ENCODE peak calls at places on chromosomes 5 and 9, in four cellular contexts. T, I, E and V are unnamed samples.

GRCh38 chr5:82419559-82420332 is 141.6 kb upstream of the RPS23 start:
- DNase-seq in T (no peak), I (no peak), E (no peak), V (no peak)

GRCh38 chr9:98147582-98147981 is 28.6 kb upstream of the TRIM14 start:
- DNase-seq in T (no peak), I (no peak), E (no peak), V (no peak)

GRCh38 chr5:142823176-142823575 is 53.0 kb downstream of the ARHGAP26 start:
- DNase-seq in T (no peak), I (no peak), E (no peak), V (no peak)

GRCh38 chr5:58114324-58114723 is 345.6 kb downstream of the PLK2 start:
- DNase-seq in T (no peak), I (no peak), E (peak), V (peak)

GRCh38 chr9:133348763-133349573 is 950 bp downstream of the RPL7A start:
- DNase-seq in T (no peak), I (no peak), E (no peak), V (no peak)

GRCh38 chr5:127697894-127698600 is 5.1 kb upstream of the CCDC192 start:
- DNase-seq in T (peak), I (no peak), E (peak), V (peak)

GRCh38 chr5:44952376-44952775 is 143.6 kb downstream of the MRPS30 start:
- DNase-seq in T (no peak), I (peak), E (peak), V (no peak)

GRCh38 chr9:131682261-131682660 is 57.6 kb downstream of the RAPGEF1 start:
- DNase-seq in T (no peak), I (no peak), E (no peak), V (no peak)

GRCh38 chr5:68460147-68460760 is 244.7 kb downstream of the PIK3R1 start:
- DNase-seq in T (no peak), I (peak), E (peak), V (no peak)

GRCh38 chr5:132056610-132057497 is 3.6 kb upstream of the IL3 start:
- DNase-seq in T (peak), I (no peak), E (no peak), V (no peak)

GRCh38 chr5:86971034-86971511 is 296.6 kb upstream of the RASA1 start:
- DNase-seq in T (no peak), I (no peak), E (no peak), V (peak)

GRCh38 chr9:89038354-89039091 is 47.3 kb downstream of the S1PR3 start:
- DNase-seq in T (no peak), I (no peak), E (peak), V (no peak)

GRCh38 chr5:74075900-74076484 is 450.0 kb downstream of the ARHGEF28 start:
- DNase-seq in T (no peak), I (no peak), E (no peak), V (no peak)

GRCh38 chr9:33135086-33135958 is 31.8 kb downstream of the B4GALT1 start:
- DNase-seq in T (no peak), I (no peak), E (no peak), V (no peak)

GRCh38 chr5:113118298-113118697 is 141.7 kb downstream of the DCP2 start:
- DNase-seq in T (no peak), I (no peak), E (no peak), V (no peak)

GRCh38 chr5:66518753-66519152 is 77.4 kb upstream of the MAST4 start:
- DNase-seq in T (no peak), I (no peak), E (no peak), V (peak)

GRCh38 chr9:100087218-100087617 is 11.6 kb downstream of the ERP44 start:
- DNase-seq in T (no peak), I (no peak), E (peak), V (no peak)

GRCh38 chr5:68047035-68047434 is 168.5 kb upstream of the PIK3R1 start:
- DNase-seq in T (no peak), I (no peak), E (peak), V (no peak)

GRCh38 chr9:116905131-116905724 is 218.1 kb downstream of the TRIM32 start:
- DNase-seq in T (no peak), I (peak), E (no peak), V (no peak)

GRCh38 chr5:98314262-98314661 is 459.2 kb upstream of the RGMB start:
- DNase-seq in T (no peak), I (no peak), E (peak), V (no peak)

GRCh38 chr5:1133510-1134255 is 21.8 kb upstream of the SLC12A7 start:
- DNase-seq in T (no peak), I (no peak), E (no peak), V (no peak)

GRCh38 chr5:1133108-1133507 is 21.2 kb upstream of the SLC12A7 start:
- DNase-seq in T (no peak), I (no peak), E (no peak), V (no peak)

GRCh38 chr5:1132570-1132969 is 20.7 kb upstream of the SLC12A7 start:
- DNase-seq in T (no peak), I (no peak), E (no peak), V (no peak)

GRCh38 chr5:1135696-1136525 is 24.0 kb upstream of the SLC12A7 start:
- DNase-seq in T (no peak), I (no peak), E (no peak), V (no peak)

DNA sequence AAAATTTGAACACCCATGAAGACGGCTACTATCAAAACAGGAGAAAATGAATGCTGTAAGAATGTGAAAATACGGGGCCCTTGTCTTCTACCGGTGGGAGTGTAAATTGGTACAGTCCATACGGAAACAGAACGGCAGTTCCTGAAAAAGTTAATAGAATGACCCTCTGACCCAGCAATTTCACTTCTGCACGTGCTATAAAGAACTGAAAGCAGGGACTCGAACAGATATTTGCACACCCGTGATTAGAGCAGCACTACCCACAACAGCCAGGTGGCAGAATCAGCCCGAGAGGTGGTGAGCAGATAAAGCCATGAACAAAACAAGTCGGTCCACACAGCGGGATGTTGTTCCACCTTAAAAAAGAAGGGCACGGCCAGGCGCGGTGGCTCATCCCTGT is 22.6 kb upstream of the SLC12A7 start:
- DNase-seq in T (peak), I (no peak), E (no peak), V (no peak)
- TF ChIP-seq CTCF in T (peak), I (peak), E (no peak), V (no peak)

DNA sequence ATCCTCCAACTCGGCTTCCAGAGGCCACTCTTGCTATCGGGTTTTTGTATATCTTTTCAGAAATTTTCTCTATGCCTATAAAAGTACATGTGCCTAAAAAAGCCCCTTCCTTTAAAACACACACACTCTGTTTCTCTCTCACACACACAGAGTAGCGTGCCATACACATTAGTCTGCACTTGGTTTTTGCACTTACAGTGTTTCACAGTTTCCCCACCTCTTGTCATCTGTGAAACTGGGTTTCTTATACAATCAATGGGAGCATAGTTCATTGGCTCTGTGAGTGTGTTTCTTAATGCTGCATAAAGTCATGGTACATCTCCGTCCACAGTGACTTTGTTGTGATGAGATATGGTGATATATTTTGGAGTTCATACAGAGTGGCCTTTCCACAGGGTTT is 664 bp upstream of the IGFBPL1 start:
- DNase-seq in T (no peak), I (no peak), E (no peak), V (no peak)
- H3K4me3 ChIP-seq in T (no peak), I (peak), E (no peak), V (no peak)

DNA sequence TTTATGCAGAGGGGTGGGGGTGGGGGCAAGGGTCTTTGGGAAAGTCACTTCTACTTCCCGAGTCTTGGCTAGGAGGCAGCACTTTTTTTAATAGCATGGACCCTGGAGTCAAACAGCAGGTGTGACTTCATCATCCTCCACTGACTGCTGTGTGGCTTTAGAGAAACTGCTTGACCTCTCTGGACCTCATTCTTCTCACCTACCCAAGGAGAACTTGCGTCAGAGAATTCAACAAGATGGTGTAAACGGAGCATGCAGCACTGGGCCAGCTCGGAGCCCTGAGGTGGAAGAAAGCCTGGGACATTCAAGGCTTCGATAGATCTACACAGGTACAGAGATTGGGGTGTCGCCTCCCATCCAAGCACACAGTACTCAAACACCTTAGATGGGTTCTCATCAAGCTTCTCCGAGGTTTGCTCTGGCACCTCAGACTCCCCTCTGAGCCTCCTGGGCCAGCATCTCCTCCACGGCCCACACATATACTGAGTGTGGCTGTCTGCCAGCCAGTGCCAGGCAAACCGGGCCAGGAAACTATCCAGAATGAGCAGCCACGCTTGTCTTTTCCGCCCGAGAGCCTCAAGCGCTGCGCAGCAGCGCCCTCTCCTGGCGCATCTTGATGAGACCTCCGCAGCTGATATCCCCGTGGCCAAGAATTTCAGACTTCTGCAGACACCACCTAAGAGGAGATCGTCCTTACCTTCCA is 4.6 kb upstream of the SLC25A48 start:
- DNase-seq in T (peak), I (peak), E (peak), V (no peak)
- TF ChIP-seq CTCF in T (peak), I (peak), E (peak), V (peak)

GRCh38 chr5:76787237-76787636 is 31.6 kb upstream of the F2RL1 start:
- DNase-seq in T (peak), I (no peak), E (peak), V (no peak)

GRCh38 chr5:76788362-76788761 is 30.5 kb upstream of the F2RL1 start:
- DNase-seq in T (peak), I (no peak), E (no peak), V (no peak)

GRCh38 chr5:76782444-76782843 is 36.4 kb upstream of the F2RL1 start:
- DNase-seq in T (no peak), I (no peak), E (no peak), V (no peak)

GRCh38 chr5:76781775-76782174 is 37.1 kb upstream of the F2RL1 start:
- DNase-seq in T (no peak), I (no peak), E (no peak), V (no peak)

GRCh38 chr5:76785493-76785892 is 33.3 kb upstream of the F2RL1 start:
- DNase-seq in T (no peak), I (no peak), E (no peak), V (peak)
- H3K4me3 ChIP-seq in T (no peak), I (no peak), E (no peak), V (no peak)

DNA sequence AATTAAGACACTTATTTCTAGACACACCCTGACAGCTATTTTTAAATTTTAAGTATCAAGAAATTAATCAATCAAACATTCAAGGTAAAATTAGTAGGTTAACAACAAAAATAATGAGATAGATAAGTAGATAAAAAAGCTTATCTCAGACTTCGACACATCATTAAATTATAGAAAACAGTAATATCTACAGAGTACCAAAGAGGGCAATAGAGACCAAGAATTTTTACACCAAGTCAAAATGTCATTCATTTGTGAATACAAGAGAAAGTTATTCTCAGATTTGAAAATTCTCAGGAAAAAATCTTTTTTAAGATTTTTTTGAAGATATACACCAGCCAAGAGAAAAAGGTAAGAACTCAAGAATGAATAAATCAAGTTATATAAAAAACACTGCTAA is 445.6 kb downstream of the ACTL7B start:
- DNase-seq in T (no peak), I (no peak), E (no peak), V (no peak)
- TF ChIP-seq CTCF in T (no peak), I (no peak), E (no peak), V (no peak)

DNA sequence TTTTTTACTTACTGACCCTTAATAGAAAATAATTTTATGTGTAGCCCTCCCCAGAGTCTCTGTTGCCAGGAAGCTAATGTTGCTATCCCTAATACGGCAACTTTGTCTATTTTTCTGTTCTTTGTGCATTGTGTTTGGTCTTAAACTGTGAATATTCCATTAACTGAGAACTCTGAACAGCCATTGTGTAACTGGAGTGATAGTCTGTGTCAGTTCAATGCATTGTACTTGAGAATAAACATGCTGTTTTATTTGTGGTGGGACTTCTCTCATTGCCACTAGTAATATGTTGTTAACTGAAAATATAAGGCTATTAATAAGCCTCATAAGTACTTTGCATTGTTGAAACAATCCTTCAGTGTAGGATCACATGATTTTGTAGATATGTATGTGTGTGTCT is 278.3 kb upstream of the DMRT1 start:
- DNase-seq in T (no peak), I (no peak), E (no peak), V (no peak)
- H3K4me3 ChIP-seq in T (no peak), I (no peak), E (no peak), V (no peak)

DNA sequence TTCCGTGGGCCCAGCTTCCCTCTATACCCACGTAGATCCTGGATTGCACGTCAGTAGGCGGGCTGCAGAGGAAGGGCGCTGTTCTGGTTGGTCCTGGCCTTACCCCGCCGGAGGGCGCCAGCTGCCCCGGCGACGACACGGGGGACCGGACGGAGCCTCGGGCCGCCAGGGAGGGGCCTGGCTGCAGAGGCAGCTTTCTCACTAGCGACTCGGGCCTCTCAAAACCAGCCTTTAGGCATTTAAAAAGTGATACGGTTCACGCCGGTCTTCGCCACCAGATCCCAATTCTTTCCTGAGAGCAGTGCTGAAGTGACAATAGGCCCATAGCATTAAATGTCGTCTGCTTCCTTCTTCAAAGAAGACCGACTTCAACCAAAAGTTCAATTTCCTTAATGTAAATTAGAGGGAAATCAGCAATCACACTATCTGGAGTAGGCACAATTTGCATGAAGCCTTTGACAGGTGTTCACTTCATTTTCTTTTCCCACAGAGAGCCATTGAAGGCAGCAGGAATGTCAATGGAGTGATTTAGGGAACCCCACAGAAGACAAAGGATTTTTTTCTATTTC is 17.6 kb upstream of the UBE2D2 start:
- DNase-seq in T (peak), I (peak), E (no peak), V (no peak)
- TF ChIP-seq CTCF in T (no peak), I (peak), E (peak), V (no peak)

GRCh38 chr5:157548513-157549282 is 26.9 kb downstream of the ADAM19 start:
- DNase-seq in T (no peak), I (no peak), E (no peak), V (peak)

GRCh38 chr5:157549283-157549629 is 26.3 kb downstream of the ADAM19 start:
- DNase-seq in T (no peak), I (no peak), E (no peak), V (no peak)

GRCh38 chr5:157547909-157548512 is 27.6 kb downstream of the ADAM19 start:
- DNase-seq in T (no peak), I (no peak), E (no peak), V (no peak)

GRCh38 chr5:157550668-157551067 is 24.9 kb downstream of the ADAM19 start:
- DNase-seq in T (no peak), I (no peak), E (no peak), V (no peak)

GRCh38 chr5:157549954-157550549 is 25.5 kb downstream of the ADAM19 start:
- DNase-seq in T (no peak), I (no peak), E (no peak), V (no peak)
- H3K4me3 ChIP-seq in T (no peak), I (no peak), E (no peak), V (no peak)

GRCh38 chr5:6736106-6736505 is 22.9 kb downstream of the TENT4A start:
- DNase-seq in T (no peak), I (no peak), E (no peak), V (no peak)
- TF ChIP-seq CTCF in T (no peak), I (no peak), E (no peak), V (no peak)